ENCODE peak calls at places on chromosomes 7 and 10, in nine cellular contexts. One of them, this sample, is unnamed.

GRCh38 chr7:30727061-30727945 is 24.6 kb upstream of the INMT start:
- DNase-seq in AG09309: no peak
- DNase-seq in OCI-LY7: peak; percentile 73
- DNase-seq in left ventricle myocardium inferior: no peak
- DNase-seq in BE2C: no peak
- DNase-seq in fibroblast of pulmonary artery: no peak
- DNase-seq in ovary: no peak
- DNase-seq in upper lobe of right lung: peak; percentile 46
- DNase-seq in fibroblast of lung: no peak
- DNase-seq in this sample: no peak

GRCh38 chr10:86644412-86645110 is 9.8 kb upstream of the OPN4 start:
- DNase-seq in AG09309: no peak
- DNase-seq in OCI-LY7: peak; percentile 14
- DNase-seq in left ventricle myocardium inferior: no peak
- DNase-seq in BE2C: no peak
- DNase-seq in fibroblast of pulmonary artery: no peak
- DNase-seq in ovary: no peak
- DNase-seq in upper lobe of right lung: no peak
- DNase-seq in fibroblast of lung: peak; percentile 47
- DNase-seq in this sample: no peak

GRCh38 chr7:5451391-5451790 is 27.8 kb upstream of the TNRC18 start:
- DNase-seq in AG09309: no peak
- DNase-seq in OCI-LY7: no peak
- DNase-seq in left ventricle myocardium inferior: no peak
- DNase-seq in BE2C: no peak
- DNase-seq in fibroblast of pulmonary artery: no peak
- DNase-seq in ovary: no peak
- DNase-seq in upper lobe of right lung: no peak
- DNase-seq in fibroblast of lung: no peak
- DNase-seq in this sample: no peak

GRCh38 chr7:143345428-143345900 is 17.0 kb downstream of the FAM131B start:
- DNase-seq in AG09309: no peak
- DNase-seq in OCI-LY7: no peak
- DNase-seq in left ventricle myocardium inferior: peak; percentile 29
- DNase-seq in BE2C: peak; percentile 60
- DNase-seq in fibroblast of pulmonary artery: peak; percentile 28
- DNase-seq in ovary: peak; percentile 49
- DNase-seq in upper lobe of right lung: peak; percentile 76
- DNase-seq in fibroblast of lung: peak; percentile 49
- DNase-seq in this sample: no peak

GRCh38 chr10:3365630-3366029 is 193.0 kb upstream of the PITRM1 start:
- DNase-seq in AG09309: no peak
- DNase-seq in OCI-LY7: no peak
- DNase-seq in left ventricle myocardium inferior: no peak
- DNase-seq in BE2C: no peak
- DNase-seq in fibroblast of pulmonary artery: no peak
- DNase-seq in ovary: no peak
- DNase-seq in upper lobe of right lung: no peak
- DNase-seq in fibroblast of lung: no peak
- DNase-seq in this sample: peak; percentile 7

GRCh38 chr10:114504769-114505579 is 100.7 kb upstream of the AFAP1L2 start:
- DNase-seq in AG09309: peak; percentile 80
- DNase-seq in OCI-LY7: no peak
- DNase-seq in left ventricle myocardium inferior: no peak
- DNase-seq in BE2C: no peak
- DNase-seq in fibroblast of pulmonary artery: peak; percentile 98
- DNase-seq in ovary: no peak
- DNase-seq in upper lobe of right lung: no peak
- DNase-seq in fibroblast of lung: peak; percentile 95
- DNase-seq in this sample: peak; percentile 86

GRCh38 chr7:5360451-5360850 is 63.2 kb downstream of the TNRC18 start:
- DNase-seq in AG09309: no peak
- DNase-seq in OCI-LY7: no peak
- DNase-seq in left ventricle myocardium inferior: no peak
- DNase-seq in BE2C: no peak
- DNase-seq in fibroblast of pulmonary artery: no peak
- DNase-seq in ovary: no peak
- DNase-seq in upper lobe of right lung: no peak
- DNase-seq in fibroblast of lung: no peak
- DNase-seq in this sample: no peak

GRCh38 chr7:22651534-22652243 is 75.3 kb upstream of the IL6 start:
- DNase-seq in AG09309: no peak
- DNase-seq in OCI-LY7: no peak
- DNase-seq in left ventricle myocardium inferior: no peak
- DNase-seq in BE2C: no peak
- DNase-seq in fibroblast of pulmonary artery: peak; percentile 87
- DNase-seq in ovary: no peak
- DNase-seq in upper lobe of right lung: no peak
- DNase-seq in fibroblast of lung: peak; percentile 83
- DNase-seq in this sample: peak; percentile 58

GRCh38 chr10:79065853-79066252 is 2.9 kb upstream of the ZMIZ1 start:
- DNase-seq in AG09309: no peak
- DNase-seq in OCI-LY7: no peak
- DNase-seq in left ventricle myocardium inferior: no peak
- DNase-seq in BE2C: no peak
- DNase-seq in fibroblast of pulmonary artery: no peak
- DNase-seq in ovary: no peak
- DNase-seq in upper lobe of right lung: no peak
- DNase-seq in fibroblast of lung: no peak
- DNase-seq in this sample: no peak

GRCh38 chr10:79066460-79067240 is 2.1 kb upstream of the ZMIZ1 start:
- DNase-seq in AG09309: no peak
- DNase-seq in OCI-LY7: no peak
- DNase-seq in left ventricle myocardium inferior: no peak
- DNase-seq in BE2C: peak; percentile 69
- DNase-seq in fibroblast of pulmonary artery: peak; percentile 24
- DNase-seq in ovary: peak; percentile 50
- DNase-seq in upper lobe of right lung: no peak
- DNase-seq in fibroblast of lung: no peak
- DNase-seq in this sample: peak; percentile 34

GRCh38 chr10:79068203-79068561 is 584 bp upstream of the ZMIZ1 start:
- DNase-seq in AG09309: no peak
- DNase-seq in OCI-LY7: peak; percentile 61
- DNase-seq in left ventricle myocardium inferior: no peak
- DNase-seq in BE2C: no peak
- DNase-seq in fibroblast of pulmonary artery: peak; percentile 17
- DNase-seq in ovary: no peak
- DNase-seq in upper lobe of right lung: peak; percentile 75
- DNase-seq in fibroblast of lung: no peak
- DNase-seq in this sample: peak; percentile 33

GRCh38 chr10:79068562-79069324 is at the start of gene ZMIZ1:
- DNase-seq in AG09309: peak; percentile 82
- DNase-seq in OCI-LY7: peak; percentile 93
- DNase-seq in left ventricle myocardium inferior: peak; percentile 89
- DNase-seq in BE2C: peak; percentile 86
- DNase-seq in fibroblast of pulmonary artery: peak; percentile 92
- DNase-seq in ovary: peak; percentile 92
- DNase-seq in upper lobe of right lung: peak; percentile 93
- DNase-seq in fibroblast of lung: peak; percentile 93
- DNase-seq in this sample: peak; percentile 95

DNA sequence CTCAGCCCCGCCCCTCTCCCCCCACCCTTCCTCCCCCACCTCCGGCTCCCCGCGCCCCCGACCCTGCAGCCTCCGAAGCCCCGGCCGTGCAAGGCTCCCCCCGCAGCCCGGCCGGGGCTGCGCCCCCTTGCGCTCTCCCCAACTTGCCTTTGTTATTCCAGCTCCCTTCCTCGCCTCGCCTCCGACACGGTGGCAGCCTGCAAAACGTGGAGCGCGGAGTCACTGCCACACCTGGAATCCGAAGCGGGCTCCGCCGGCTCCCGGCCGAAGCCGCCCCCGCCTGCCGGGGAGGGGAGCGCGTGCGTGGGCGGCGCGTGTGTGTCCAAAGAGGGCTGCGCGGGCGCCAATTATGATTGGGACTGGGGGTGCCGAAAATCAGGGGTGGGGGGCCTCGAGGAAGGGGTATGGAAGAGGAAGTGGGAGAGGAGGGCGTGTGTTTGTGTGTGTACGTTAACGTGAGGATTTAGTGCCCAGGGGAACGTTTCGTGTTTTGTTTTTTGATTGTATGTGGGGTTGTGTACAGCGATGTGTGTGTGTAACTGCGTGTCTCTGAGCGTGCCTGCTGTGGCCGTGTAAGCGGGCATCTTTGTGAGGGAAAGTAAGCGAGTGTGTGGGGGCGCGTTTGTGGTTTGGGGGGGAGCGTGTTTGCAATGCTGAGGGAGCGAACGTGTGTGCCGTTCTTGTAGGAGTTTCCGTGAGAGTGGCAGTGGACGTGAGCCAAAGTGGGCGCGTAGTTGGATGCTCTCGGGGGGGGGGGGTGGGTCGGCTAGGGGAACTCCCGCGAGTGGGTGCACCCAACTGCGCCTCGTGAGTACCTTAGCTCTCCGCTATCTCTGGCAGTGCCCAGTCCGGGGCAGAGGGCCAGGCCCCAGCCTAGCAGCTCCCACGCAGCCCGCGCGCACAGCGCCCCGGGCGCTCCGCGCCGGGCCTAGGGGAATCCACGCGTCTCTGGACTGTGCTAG is 1.2 kb upstream of the ZMIZ1 start:
- DNase-seq in AG09309: peak; percentile 55
- DNase-seq in OCI-LY7: peak; percentile 87
- DNase-seq in left ventricle myocardium inferior: peak; percentile 92
- DNase-seq in BE2C: peak; percentile 92
- DNase-seq in fibroblast of pulmonary artery: peak; percentile 94
- DNase-seq in ovary: peak; percentile 96
- DNase-seq in upper lobe of right lung: peak; percentile 94
- DNase-seq in fibroblast of lung: peak; percentile 94
- DNase-seq in this sample: peak; percentile 81
- TF ChIP-seq CTCF in AG09309: no peak
- TF ChIP-seq CTCF in OCI-LY7: peak; percentile 34
- TF ChIP-seq CTCF in left ventricle myocardium inferior: peak; percentile 35
- TF ChIP-seq CTCF in BE2C: peak; percentile 46
- TF ChIP-seq CTCF in fibroblast of pulmonary artery: no peak
- TF ChIP-seq CTCF in ovary: peak; percentile 31
- TF ChIP-seq CTCF in upper lobe of right lung: no peak
- TF ChIP-seq CTCF in fibroblast of lung: peak; percentile 31
- TF ChIP-seq CTCF in this sample: no peak

DNA sequence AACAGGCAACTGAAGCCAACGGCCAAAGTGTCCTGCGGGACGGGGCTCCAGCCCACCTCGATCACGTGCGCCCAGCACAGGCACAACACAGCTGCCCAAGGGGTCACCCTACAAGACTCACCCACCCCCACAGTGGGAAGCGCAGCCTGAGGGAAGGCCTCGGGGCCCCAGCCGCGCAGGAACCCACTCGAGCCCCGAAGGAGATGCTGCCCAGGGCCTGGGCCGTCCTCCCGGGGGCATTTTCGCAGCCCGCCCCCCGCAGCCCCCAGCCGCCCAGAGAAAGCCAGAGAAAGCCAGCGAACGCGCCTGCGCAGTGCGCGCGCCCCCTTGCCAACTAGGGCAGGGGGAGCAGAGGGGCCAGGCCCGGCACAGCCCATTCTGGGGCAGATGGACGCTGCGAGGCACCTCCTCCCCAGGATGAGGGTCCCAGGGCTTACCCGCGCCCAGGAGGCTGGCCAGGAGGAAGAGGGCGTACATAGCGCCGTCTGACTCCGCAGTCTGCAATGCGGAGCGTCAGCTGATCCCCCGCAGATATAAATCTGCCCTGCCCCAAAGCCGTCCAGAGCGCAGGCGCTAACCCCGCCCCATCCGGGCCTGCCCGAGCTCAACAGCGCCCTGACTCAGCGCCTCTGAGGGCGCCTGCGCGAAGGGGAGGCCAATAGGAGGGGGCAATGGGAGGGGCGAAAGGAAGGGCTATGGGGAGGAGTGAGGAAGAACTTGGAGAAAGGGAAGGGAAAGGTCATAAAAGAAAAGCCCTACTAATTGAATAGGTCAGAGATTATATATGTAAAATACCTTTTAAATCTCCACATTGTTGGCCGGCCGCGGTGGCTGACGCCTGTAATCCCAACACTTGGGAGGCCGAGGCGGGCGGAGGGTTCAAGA is at the start of gene PSAP:
- DNase-seq in AG09309: peak; percentile 85
- DNase-seq in OCI-LY7: peak; percentile 98
- DNase-seq in left ventricle myocardium inferior: peak; percentile 99
- DNase-seq in BE2C: peak; percentile 99
- DNase-seq in fibroblast of pulmonary artery: peak; percentile 98
- DNase-seq in ovary: peak; percentile 99
- DNase-seq in upper lobe of right lung: peak; percentile 100
- DNase-seq in fibroblast of lung: peak; percentile 96
- DNase-seq in this sample: peak; percentile 99
- TF ChIP-seq CTCF in AG09309: no peak
- TF ChIP-seq CTCF in OCI-LY7: peak; percentile 35
- TF ChIP-seq CTCF in left ventricle myocardium inferior: no peak
- TF ChIP-seq CTCF in BE2C: no peak
- TF ChIP-seq CTCF in fibroblast of pulmonary artery: no peak
- TF ChIP-seq CTCF in ovary: no peak
- TF ChIP-seq CTCF in upper lobe of right lung: no peak
- TF ChIP-seq CTCF in fibroblast of lung: no peak
- TF ChIP-seq CTCF in this sample: no peak

GRCh38 chr7:25859732-25860131 is 292.3 kb upstream of the NFE2L3 start:
- DNase-seq in AG09309: no peak
- DNase-seq in OCI-LY7: no peak
- DNase-seq in left ventricle myocardium inferior: no peak
- DNase-seq in BE2C: no peak
- DNase-seq in fibroblast of pulmonary artery: no peak
- DNase-seq in ovary: no peak
- DNase-seq in upper lobe of right lung: no peak
- DNase-seq in fibroblast of lung: no peak
- DNase-seq in this sample: no peak

GRCh38 chr7:25861704-25862253 is 290.2 kb upstream of the NFE2L3 start:
- DNase-seq in AG09309: no peak
- DNase-seq in OCI-LY7: no peak
- DNase-seq in left ventricle myocardium inferior: no peak
- DNase-seq in BE2C: no peak
- DNase-seq in fibroblast of pulmonary artery: no peak
- DNase-seq in ovary: no peak
- DNase-seq in upper lobe of right lung: no peak
- DNase-seq in fibroblast of lung: no peak
- DNase-seq in this sample: no peak

GRCh38 chr7:25860206-25860881 is 291.7 kb upstream of the NFE2L3 start:
- DNase-seq in AG09309: no peak
- DNase-seq in OCI-LY7: no peak
- DNase-seq in left ventricle myocardium inferior: no peak
- DNase-seq in BE2C: no peak
- DNase-seq in fibroblast of pulmonary artery: no peak
- DNase-seq in ovary: no peak
- DNase-seq in upper lobe of right lung: no peak
- DNase-seq in fibroblast of lung: no peak
- DNase-seq in this sample: no peak

GRCh38 chr7:25859412-25859704 is 292.6 kb upstream of the NFE2L3 start:
- DNase-seq in AG09309: no peak
- DNase-seq in OCI-LY7: no peak
- DNase-seq in left ventricle myocardium inferior: no peak
- DNase-seq in BE2C: no peak
- DNase-seq in fibroblast of pulmonary artery: no peak
- DNase-seq in ovary: no peak
- DNase-seq in upper lobe of right lung: no peak
- DNase-seq in fibroblast of lung: no peak
- DNase-seq in this sample: no peak

GRCh38 chr7:25860882-25861228 is 291.1 kb upstream of the NFE2L3 start:
- DNase-seq in AG09309: no peak
- DNase-seq in OCI-LY7: no peak
- DNase-seq in left ventricle myocardium inferior: no peak
- DNase-seq in BE2C: no peak
- DNase-seq in fibroblast of pulmonary artery: no peak
- DNase-seq in ovary: no peak
- DNase-seq in upper lobe of right lung: no peak
- DNase-seq in fibroblast of lung: no peak
- DNase-seq in this sample: no peak
- TF ChIP-seq CTCF in AG09309: no peak
- TF ChIP-seq CTCF in OCI-LY7: no peak
- TF ChIP-seq CTCF in left ventricle myocardium inferior: no peak
- TF ChIP-seq CTCF in BE2C: no peak
- TF ChIP-seq CTCF in fibroblast of pulmonary artery: no peak
- TF ChIP-seq CTCF in ovary: no peak
- TF ChIP-seq CTCF in upper lobe of right lung: no peak
- TF ChIP-seq CTCF in fibroblast of lung: no peak
- TF ChIP-seq CTCF in this sample: no peak

GRCh38 chr10:101780818-101781654 is 2.2 kb downstream of the NPM3 start:
- DNase-seq in AG09309: no peak
- DNase-seq in OCI-LY7: peak; percentile 82
- DNase-seq in left ventricle myocardium inferior: peak; percentile 48
- DNase-seq in BE2C: peak; percentile 74
- DNase-seq in fibroblast of pulmonary artery: peak; percentile 72
- DNase-seq in ovary: peak; percentile 71
- DNase-seq in upper lobe of right lung: peak; percentile 84
- DNase-seq in fibroblast of lung: peak; percentile 41
- DNase-seq in this sample: peak; percentile 71
- TF ChIP-seq CTCF in AG09309: peak; percentile 96
- TF ChIP-seq CTCF in OCI-LY7: peak; percentile 94
- TF ChIP-seq CTCF in left ventricle myocardium inferior: peak; percentile 89
- TF ChIP-seq CTCF in BE2C: peak; percentile 92
- TF ChIP-seq CTCF in fibroblast of pulmonary artery: peak; percentile 88
- TF ChIP-seq CTCF in ovary: no peak
- TF ChIP-seq CTCF in upper lobe of right lung: peak; percentile 96
- TF ChIP-seq CTCF in fibroblast of lung: peak; percentile 87
- TF ChIP-seq CTCF in this sample: peak; percentile 97

This sample was measured in MCF 10A.